ENCODE peak calls at places on chromosomes 5 and 9, in eight cellular contexts. One of them, this sample, is unnamed.

GRCh38 chr9:734831-735511 is 106.5 kb upstream of the DMRT1 start:
- DNase-seq in iPS DF 19.7: no peak
- DNase-seq in OCI-LY7: no peak
- DNase-seq in GM10248: no peak
- DNase-seq in IMR-90: peak; percentile 97
- DNase-seq in NCI-H2171 treated with DMSO at 0.1 percent for 48 hours: no peak
- DNase-seq in OCI-M1: no peak
- DNase-seq in tibial artery: peak; percentile 80
- DNase-seq in this sample: no peak

GRCh38 chr5:1315709-1316587 is 21.1 kb upstream of the TERT start:
- DNase-seq in OCI-LY7: peak; percentile 99
- DNase-seq in tibial artery: peak; percentile 43
- DNase-seq in GM10248: peak; percentile 85
- DNase-seq in iPS DF 19.7: no peak
- DNase-seq in NCI-H2171 treated with DMSO at 0.1 percent for 48 hours: peak; percentile 97
- DNase-seq in OCI-M1: no peak
- DNase-seq in IMR-90: no peak
- DNase-seq in this sample: no peak

GRCh38 chr9:36603006-36603405 is 30.3 kb downstream of the MELK start:
- DNase-seq in iPS DF 19.7: no peak
- DNase-seq in OCI-M1: no peak
- DNase-seq in GM10248: peak; percentile 68
- DNase-seq in IMR-90: peak; percentile 66
- DNase-seq in tibial artery: no peak
- DNase-seq in OCI-LY7: no peak
- DNase-seq in NCI-H2171 treated with DMSO at 0.1 percent for 48 hours: no peak
- DNase-seq in this sample: no peak

GRCh38 chr9:105132576-105132975 is 111.9 kb upstream of the SLC44A1 start:
- DNase-seq in GM10248: no peak
- DNase-seq in tibial artery: no peak
- DNase-seq in iPS DF 19.7: no peak
- DNase-seq in IMR-90: peak; percentile 95
- DNase-seq in NCI-H2171 treated with DMSO at 0.1 percent for 48 hours: no peak
- DNase-seq in OCI-M1: no peak
- DNase-seq in OCI-LY7: no peak
- DNase-seq in this sample: no peak

GRCh38 chr9:87238545-87238944 is 259.1 kb upstream of the DAPK1 start:
- DNase-seq in iPS DF 19.7: no peak
- DNase-seq in IMR-90: no peak
- DNase-seq in OCI-M1: no peak
- DNase-seq in tibial artery: no peak
- DNase-seq in OCI-LY7: no peak
- DNase-seq in NCI-H2171 treated with DMSO at 0.1 percent for 48 hours: no peak
- DNase-seq in GM10248: no peak
- DNase-seq in this sample: no peak

GRCh38 chr9:108168451-108168850 is 678.9 kb upstream of the KLF4 start:
- DNase-seq in NCI-H2171 treated with DMSO at 0.1 percent for 48 hours: no peak
- DNase-seq in OCI-M1: no peak
- DNase-seq in IMR-90: peak; percentile 35
- DNase-seq in tibial artery: no peak
- DNase-seq in iPS DF 19.7: no peak
- DNase-seq in GM10248: no peak
- DNase-seq in OCI-LY7: no peak
- DNase-seq in this sample: no peak

GRCh38 chr9:22457448-22457847 is 10.8 kb downstream of the DMRTA1 start:
- DNase-seq in tibial artery: no peak
- DNase-seq in iPS DF 19.7: no peak
- DNase-seq in OCI-LY7: no peak
- DNase-seq in IMR-90: no peak
- DNase-seq in NCI-H2171 treated with DMSO at 0.1 percent for 48 hours: peak; percentile 42
- DNase-seq in OCI-M1: no peak
- DNase-seq in GM10248: no peak
- DNase-seq in this sample: no peak

GRCh38 chr5:58933891-58934628 is 351.2 kb downstream of the RAB3C start:
- DNase-seq in tibial artery: no peak
- DNase-seq in GM10248: no peak
- DNase-seq in OCI-LY7: no peak
- DNase-seq in IMR-90: no peak
- DNase-seq in OCI-M1: no peak
- DNase-seq in NCI-H2171 treated with DMSO at 0.1 percent for 48 hours: no peak
- DNase-seq in iPS DF 19.7: no peak
- DNase-seq in this sample: no peak

GRCh38 chr5:78647411-78647818 is 1.2 kb downstream of the LHFPL2 start:
- DNase-seq in IMR-90: peak; percentile 47
- DNase-seq in tibial artery: no peak
- DNase-seq in iPS DF 19.7: no peak
- DNase-seq in OCI-LY7: peak; percentile 49
- DNase-seq in NCI-H2171 treated with DMSO at 0.1 percent for 48 hours: no peak
- DNase-seq in GM10248: peak; percentile 37
- DNase-seq in OCI-M1: no peak
- DNase-seq in this sample: no peak

GRCh38 chr9:79471577-79472543 is 99.9 kb upstream of the TLE4 start:
- DNase-seq in IMR-90: peak; percentile 35
- DNase-seq in iPS DF 19.7: no peak
- DNase-seq in GM10248: no peak
- DNase-seq in OCI-M1: peak; percentile 36
- DNase-seq in tibial artery: peak; percentile 90
- DNase-seq in NCI-H2171 treated with DMSO at 0.1 percent for 48 hours: peak; percentile 36
- DNase-seq in OCI-LY7: peak; percentile 14
- DNase-seq in this sample: no peak

GRCh38 chr5:59146729-59147128 is 563.9 kb downstream of the RAB3C start:
- DNase-seq in NCI-H2171 treated with DMSO at 0.1 percent for 48 hours: no peak
- DNase-seq in tibial artery: no peak
- DNase-seq in OCI-LY7: no peak
- DNase-seq in OCI-M1: no peak
- DNase-seq in IMR-90: no peak
- DNase-seq in GM10248: no peak
- DNase-seq in iPS DF 19.7: no peak
- DNase-seq in this sample: no peak